ENCODE peak calls at places on chromosome 2, in nine cellular contexts. One of them, this sample, is unnamed.
A peak's percentile ranks its signal among the peaks of the same experiment; 100 is the strongest.

GRCh38 chr2:222688912-222689311 is 17.5 kb downstream of the MOGAT1 start:
- DNase-seq in AG10803: peak; percentile 29
- DNase-seq in fibroblast of the aortic adventitia: peak; percentile 69
- DNase-seq in colonic mucosa: no peak
- DNase-seq in mucosa of descending colon: no peak
- DNase-seq in transverse colon: no peak
- DNase-seq in epithelial cell of esophagus: no peak
- DNase-seq in cardiac muscle cell: no peak
- DNase-seq in esophagus muscularis mucosa: no peak
- DNase-seq in this sample: peak; percentile 21

GRCh38 chr2:55027226-55027625 is 23.0 kb downstream of the RTN4 start:
- DNase-seq in AG10803: no peak
- DNase-seq in fibroblast of the aortic adventitia: no peak
- DNase-seq in colonic mucosa: no peak
- DNase-seq in mucosa of descending colon: no peak
- DNase-seq in transverse colon: no peak
- DNase-seq in epithelial cell of esophagus: no peak
- DNase-seq in cardiac muscle cell: no peak
- DNase-seq in esophagus muscularis mucosa: no peak
- DNase-seq in this sample: no peak

GRCh38 chr2:233442028-233442310 is 87.7 kb downstream of the DGKD start:
- DNase-seq in AG10803: no peak
- DNase-seq in fibroblast of the aortic adventitia: no peak
- DNase-seq in colonic mucosa: no peak
- DNase-seq in mucosa of descending colon: no peak
- DNase-seq in transverse colon: no peak
- DNase-seq in epithelial cell of esophagus: no peak
- DNase-seq in cardiac muscle cell: no peak
- DNase-seq in esophagus muscularis mucosa: no peak
- DNase-seq in this sample: no peak

GRCh38 chr2:69773201-69773600 is 31.3 kb downstream of the ANXA4 start:
- DNase-seq in AG10803: peak; percentile 48
- DNase-seq in fibroblast of the aortic adventitia: peak; percentile 65
- DNase-seq in colonic mucosa: no peak
- DNase-seq in mucosa of descending colon: no peak
- DNase-seq in transverse colon: no peak
- DNase-seq in epithelial cell of esophagus: peak; percentile 63
- DNase-seq in cardiac muscle cell: no peak
- DNase-seq in esophagus muscularis mucosa: no peak
- DNase-seq in this sample: peak; percentile 43

GRCh38 chr2:23859983-23860382 is 66.9 kb downstream of the ATAD2B start:
- DNase-seq in AG10803: peak; percentile 54
- DNase-seq in fibroblast of the aortic adventitia: peak; percentile 22
- DNase-seq in colonic mucosa: no peak
- DNase-seq in mucosa of descending colon: no peak
- DNase-seq in transverse colon: no peak
- DNase-seq in epithelial cell of esophagus: peak; percentile 10
- DNase-seq in cardiac muscle cell: no peak
- DNase-seq in esophagus muscularis mucosa: no peak
- DNase-seq in this sample: no peak

GRCh38 chr2:71952572-71953188 is 195.0 kb downstream of the CYP26B1 start:
- DNase-seq in AG10803: no peak
- DNase-seq in fibroblast of the aortic adventitia: no peak
- DNase-seq in colonic mucosa: no peak
- DNase-seq in mucosa of descending colon: no peak
- DNase-seq in transverse colon: no peak
- DNase-seq in epithelial cell of esophagus: peak; percentile 88
- DNase-seq in cardiac muscle cell: no peak
- DNase-seq in esophagus muscularis mucosa: peak; percentile 74
- DNase-seq in this sample: no peak

GRCh38 chr2:99140056-99140859 is 1.2 kb upstream of the C2orf15 start:
- DNase-seq in AG10803: peak; percentile 11
- DNase-seq in fibroblast of the aortic adventitia: peak; percentile 28
- DNase-seq in colonic mucosa: no peak
- DNase-seq in mucosa of descending colon: no peak
- DNase-seq in transverse colon: no peak
- DNase-seq in epithelial cell of esophagus: no peak
- DNase-seq in cardiac muscle cell: no peak
- DNase-seq in esophagus muscularis mucosa: no peak
- DNase-seq in this sample: peak; percentile 32

GRCh38 chr2:39893616-39894015 is 114.6 kb upstream of the THUMPD2 start:
- DNase-seq in AG10803: no peak
- DNase-seq in fibroblast of the aortic adventitia: no peak
- DNase-seq in colonic mucosa: no peak
- DNase-seq in mucosa of descending colon: no peak
- DNase-seq in transverse colon: no peak
- DNase-seq in epithelial cell of esophagus: no peak
- DNase-seq in cardiac muscle cell: no peak
- DNase-seq in esophagus muscularis mucosa: no peak
- DNase-seq in this sample: no peak

GRCh38 chr2:159807183-159808037 is 9.4 kb upstream of the CD302 start:
- DNase-seq in AG10803: peak; percentile 45
- DNase-seq in fibroblast of the aortic adventitia: peak; percentile 65
- DNase-seq in colonic mucosa: peak; percentile 44
- DNase-seq in mucosa of descending colon: peak; percentile 64
- DNase-seq in transverse colon: peak; percentile 26
- DNase-seq in epithelial cell of esophagus: peak; percentile 68
- DNase-seq in cardiac muscle cell: peak; percentile 59
- DNase-seq in esophagus muscularis mucosa: no peak
- DNase-seq in this sample: peak; percentile 64

GRCh38 chr2:27687232-27687631 is 23.5 kb downstream of the SLC4A1AP start:
- DNase-seq in AG10803: no peak
- DNase-seq in fibroblast of the aortic adventitia: no peak
- DNase-seq in colonic mucosa: no peak
- DNase-seq in mucosa of descending colon: no peak
- DNase-seq in transverse colon: no peak
- DNase-seq in epithelial cell of esophagus: peak; percentile 88
- DNase-seq in cardiac muscle cell: no peak
- DNase-seq in esophagus muscularis mucosa: no peak
- DNase-seq in this sample: no peak

GRCh38 chr2:27685577-27685976 is 21.9 kb downstream of the SLC4A1AP start:
- DNase-seq in AG10803: no peak
- DNase-seq in fibroblast of the aortic adventitia: no peak
- DNase-seq in colonic mucosa: no peak
- DNase-seq in mucosa of descending colon: no peak
- DNase-seq in transverse colon: no peak
- DNase-seq in epithelial cell of esophagus: no peak
- DNase-seq in cardiac muscle cell: no peak
- DNase-seq in esophagus muscularis mucosa: no peak
- DNase-seq in this sample: no peak

GRCh38 chr2:27681844-27682243 is 18.2 kb downstream of the SLC4A1AP start:
- DNase-seq in AG10803: peak; percentile 68
- DNase-seq in fibroblast of the aortic adventitia: peak; percentile 68
- DNase-seq in colonic mucosa: peak; percentile 34
- DNase-seq in mucosa of descending colon: peak; percentile 44
- DNase-seq in transverse colon: no peak
- DNase-seq in epithelial cell of esophagus: peak; percentile 48
- DNase-seq in cardiac muscle cell: peak; percentile 6
- DNase-seq in esophagus muscularis mucosa: no peak
- DNase-seq in this sample: peak; percentile 62

GRCh38 chr2:27680571-27680970 is 16.9 kb downstream of the SLC4A1AP start:
- DNase-seq in AG10803: no peak
- DNase-seq in fibroblast of the aortic adventitia: no peak
- DNase-seq in colonic mucosa: no peak
- DNase-seq in mucosa of descending colon: no peak
- DNase-seq in transverse colon: no peak
- DNase-seq in epithelial cell of esophagus: no peak
- DNase-seq in cardiac muscle cell: no peak
- DNase-seq in esophagus muscularis mucosa: no peak
- DNase-seq in this sample: no peak

DNA sequence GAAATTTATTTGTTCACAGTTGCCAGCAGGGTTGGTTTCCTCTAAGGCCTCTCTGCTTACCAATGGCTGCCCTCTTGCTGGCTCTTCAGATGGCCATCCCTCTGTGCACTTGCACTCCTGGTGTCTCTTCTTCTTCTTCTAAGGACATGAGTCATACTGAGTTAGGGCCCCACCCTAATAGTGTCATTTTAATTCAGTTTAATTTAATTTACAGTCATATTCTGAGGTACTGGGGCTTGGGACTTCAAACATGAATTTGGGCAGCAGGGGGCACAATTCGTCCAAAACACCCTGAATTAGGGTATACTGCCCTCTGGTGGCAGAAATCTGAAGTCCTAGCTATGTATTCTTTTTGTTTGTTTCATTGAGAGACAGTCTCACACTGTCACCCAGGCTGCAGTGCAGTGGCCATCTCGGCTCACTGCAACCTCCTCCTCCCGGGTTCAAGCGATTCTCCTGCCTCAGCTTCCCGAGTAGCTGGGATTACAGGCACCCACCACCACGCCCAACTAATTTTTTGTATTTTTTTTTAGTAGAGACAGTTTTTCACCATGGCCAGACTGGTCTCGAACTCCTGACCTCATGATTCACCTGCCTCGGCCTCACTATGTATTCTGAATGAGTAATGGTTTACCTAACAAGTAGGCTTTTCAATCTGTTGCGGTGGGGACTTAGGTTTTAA is 19.8 kb downstream of the SLC4A1AP start:
- DNase-seq in AG10803: peak; percentile 85
- DNase-seq in fibroblast of the aortic adventitia: peak; percentile 94
- DNase-seq in colonic mucosa: peak; percentile 92
- DNase-seq in mucosa of descending colon: peak; percentile 99
- DNase-seq in transverse colon: peak; percentile 85
- DNase-seq in epithelial cell of esophagus: peak; percentile 94
- DNase-seq in cardiac muscle cell: peak; percentile 93
- DNase-seq in esophagus muscularis mucosa: no peak
- DNase-seq in this sample: peak; percentile 90
- TF ChIP-seq CTCF in AG10803: peak; percentile 90
- TF ChIP-seq CTCF in fibroblast of the aortic adventitia: peak; percentile 83
- TF ChIP-seq CTCF in colonic mucosa: peak; percentile 97
- TF ChIP-seq CTCF in mucosa of descending colon: peak; percentile 84
- TF ChIP-seq CTCF in transverse colon: peak; percentile 97
- TF ChIP-seq CTCF in epithelial cell of esophagus: peak; percentile 92
- TF ChIP-seq CTCF in cardiac muscle cell: peak; percentile 88
- TF ChIP-seq CTCF in esophagus muscularis mucosa: peak; percentile 96
- TF ChIP-seq CTCF in this sample: peak; percentile 84

DNA sequence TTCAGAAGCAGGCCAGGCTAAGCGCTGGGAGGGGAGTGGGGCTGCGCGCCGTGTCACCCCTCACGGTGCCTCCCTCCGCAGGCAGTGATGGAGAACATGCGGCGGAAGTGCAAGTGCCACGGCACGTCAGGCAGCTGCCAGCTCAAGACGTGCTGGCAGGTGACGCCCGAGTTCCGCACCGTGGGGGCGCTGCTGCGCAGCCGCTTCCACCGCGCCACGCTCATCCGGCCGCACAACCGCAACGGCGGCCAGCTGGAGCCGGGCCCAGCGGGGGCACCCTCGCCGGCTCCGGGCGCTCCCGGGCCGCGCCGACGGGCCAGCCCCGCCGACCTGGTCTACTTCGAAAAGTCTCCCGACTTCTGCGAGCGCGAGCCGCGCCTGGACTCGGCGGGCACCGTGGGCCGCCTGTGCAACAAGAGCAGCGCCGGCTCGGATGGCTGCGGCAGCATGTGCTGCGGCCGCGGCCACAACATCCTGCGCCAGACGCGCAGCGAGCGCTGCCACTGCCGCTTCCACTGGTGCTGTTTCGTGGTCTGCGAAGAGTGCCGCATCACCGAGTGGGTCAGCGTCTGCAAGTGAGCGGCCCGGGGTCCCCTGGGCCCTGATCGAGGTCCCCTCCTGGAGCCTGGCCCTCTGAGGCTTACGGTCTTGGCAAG is 12.2 kb downstream of the WNT10A start:
- DNase-seq in AG10803: peak; percentile 34
- DNase-seq in fibroblast of the aortic adventitia: peak; percentile 23
- DNase-seq in colonic mucosa: peak; percentile 79
- DNase-seq in mucosa of descending colon: peak; percentile 81
- DNase-seq in transverse colon: peak; percentile 86
- DNase-seq in epithelial cell of esophagus: peak; percentile 78
- DNase-seq in cardiac muscle cell: peak; percentile 77
- DNase-seq in esophagus muscularis mucosa: no peak
- DNase-seq in this sample: peak; percentile 32
- H3K4me3 ChIP-seq in AG10803: peak overlapping the region; percentile 24
- H3K4me3 ChIP-seq in fibroblast of the aortic adventitia: peak overlapping the region; percentile 25
- H3K4me3 ChIP-seq in colonic mucosa: peak overlapping the region; percentile 34
- H3K4me3 ChIP-seq in mucosa of descending colon: no peak overlapping the region
- H3K4me3 ChIP-seq in transverse colon: peak overlapping the region; percentile 41
- H3K4me3 ChIP-seq in epithelial cell of esophagus: peak overlapping the region; percentile 44
- H3K4me3 ChIP-seq in cardiac muscle cell: peak overlapping the region; percentile 23
- H3K4me3 ChIP-seq in esophagus muscularis mucosa: peak overlapping the region; percentile 45
- H3K4me3 ChIP-seq in this sample: no peak overlapping the region

DNA sequence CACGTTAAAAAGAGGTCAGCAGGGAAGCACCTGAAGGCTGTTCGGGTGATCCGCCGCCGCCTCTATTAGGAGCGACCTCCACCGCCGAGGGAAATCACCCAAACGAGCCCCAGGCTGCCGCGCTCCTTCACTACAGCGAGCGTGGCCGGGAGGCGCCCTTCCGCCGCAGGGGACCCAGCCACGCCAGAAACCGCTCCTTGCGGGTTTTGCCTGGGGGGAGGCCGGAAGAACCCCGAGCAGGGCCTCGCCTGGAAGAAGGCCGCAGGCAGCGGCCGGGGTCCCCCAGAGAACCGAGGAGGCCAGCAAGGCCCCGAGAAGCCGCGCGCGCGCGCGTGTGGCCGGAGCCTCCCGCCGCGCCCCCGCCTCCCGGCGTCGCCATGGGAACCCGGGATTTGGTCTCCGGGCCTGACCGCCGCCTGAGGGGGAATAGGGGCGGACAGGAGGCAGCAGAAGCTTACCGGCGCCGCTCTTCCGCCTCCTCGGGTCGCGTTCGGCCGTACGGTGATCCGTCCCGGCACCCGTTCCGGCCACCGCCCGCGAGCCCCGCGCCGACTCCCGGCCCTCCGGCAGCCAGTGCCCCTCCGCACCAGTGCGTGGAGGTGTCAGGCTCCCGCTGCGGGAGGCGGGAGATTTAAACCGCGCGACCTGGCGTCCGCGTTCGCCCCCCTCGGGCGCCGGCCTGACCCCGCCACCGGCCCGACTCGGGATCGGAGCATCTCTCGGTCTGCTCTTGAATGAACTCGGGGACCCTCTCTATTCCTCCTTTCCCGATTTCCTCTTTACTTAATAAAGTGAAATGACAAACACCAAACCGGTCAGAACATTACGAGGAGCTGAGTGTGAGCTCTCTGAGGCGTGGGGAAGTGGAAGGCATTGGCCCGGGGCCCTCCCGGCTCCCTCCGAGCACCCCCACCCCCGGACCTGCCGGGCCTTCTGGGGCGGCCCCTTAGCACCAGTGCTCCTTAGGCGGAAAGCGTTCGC is at the start of gene ICA1L:
- DNase-seq in AG10803: peak; percentile 53
- DNase-seq in fibroblast of the aortic adventitia: peak; percentile 45
- DNase-seq in colonic mucosa: peak; percentile 59
- DNase-seq in mucosa of descending colon: peak; percentile 53
- DNase-seq in transverse colon: peak; percentile 56
- DNase-seq in epithelial cell of esophagus: peak; percentile 42
- DNase-seq in cardiac muscle cell: peak; percentile 82
- DNase-seq in esophagus muscularis mucosa: no peak
- DNase-seq in this sample: peak; percentile 71
- TF ChIP-seq CTCF in AG10803: no peak
- TF ChIP-seq CTCF in fibroblast of the aortic adventitia: peak; percentile 17
- TF ChIP-seq CTCF in colonic mucosa: no peak
- TF ChIP-seq CTCF in mucosa of descending colon: no peak
- TF ChIP-seq CTCF in transverse colon: no peak
- TF ChIP-seq CTCF in epithelial cell of esophagus: no peak
- TF ChIP-seq CTCF in cardiac muscle cell: no peak
- TF ChIP-seq CTCF in esophagus muscularis mucosa: no peak
- TF ChIP-seq CTCF in this sample: peak; percentile 2

DNA sequence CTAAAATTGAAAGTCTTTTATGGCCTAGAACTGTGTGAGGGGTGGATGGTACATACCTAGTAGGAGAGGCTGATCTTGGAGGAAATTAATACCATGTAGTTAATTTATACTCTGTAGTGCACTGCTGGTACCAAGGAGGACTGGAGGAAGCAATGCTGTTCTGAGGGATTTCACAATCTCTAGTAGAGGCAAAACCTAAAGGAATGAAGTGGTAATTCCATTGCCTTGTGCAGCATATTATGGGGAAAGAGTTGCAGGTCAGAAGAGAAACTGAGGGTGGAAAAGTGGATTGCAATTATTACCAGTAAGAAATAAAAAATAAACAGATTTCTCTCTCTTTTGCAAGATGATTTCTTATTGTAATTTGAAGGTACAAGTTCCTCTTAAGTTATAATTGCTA is 2.2 kb downstream of the ABI2 start:
- DNase-seq in AG10803: peak; percentile 70
- DNase-seq in fibroblast of the aortic adventitia: peak; percentile 66
- DNase-seq in colonic mucosa: no peak
- DNase-seq in mucosa of descending colon: no peak
- DNase-seq in transverse colon: no peak
- DNase-seq in epithelial cell of esophagus: peak; percentile 18
- DNase-seq in cardiac muscle cell: no peak
- DNase-seq in esophagus muscularis mucosa: no peak
- DNase-seq in this sample: peak; percentile 18
- H3K4me3 ChIP-seq in AG10803: no peak overlapping the region
- H3K4me3 ChIP-seq in fibroblast of the aortic adventitia: peak overlapping the region; percentile 3
- H3K4me3 ChIP-seq in colonic mucosa: no peak overlapping the region
- H3K4me3 ChIP-seq in mucosa of descending colon: no peak overlapping the region
- H3K4me3 ChIP-seq in transverse colon: no peak overlapping the region
- H3K4me3 ChIP-seq in epithelial cell of esophagus: no peak overlapping the region
- H3K4me3 ChIP-seq in cardiac muscle cell: no peak overlapping the region
- H3K4me3 ChIP-seq in esophagus muscularis mucosa: no peak overlapping the region
- H3K4me3 ChIP-seq in this sample: no peak overlapping the region

This sample was measured in astrocyte of the spinal cord.